ENCODE peak calls at places on chromosome 4, in six cellular contexts. H is neural crest cell; Y is astrocyte of the hippocampus; E is hepatocyte; U is activated CD4-positive, CD25-positive, alpha-beta regulatory T cell treated with anti-CD3 and anti-CD28 coated beads, Interleukin-2, amount 50 U/mL, for 72 hours; R is kidney epithelial cell. I is an unnamed sample.

GRCh38 chr4:6668391-6668790 is 25.3 kb upstream of the S100P start:
- DNase-seq in H (no peak), Y (peak; percentile 89), E (no peak), U (no peak), R (peak; percentile 51), I (no peak)

GRCh38 chr4:106369456-106370060 is 980 bp upstream of the GIMD1 start:
- DNase-seq in H (peak; percentile 20), Y (peak; percentile 75), E (peak; percentile 83), U (no peak), R (peak; percentile 44), I (no peak)

GRCh38 chr4:79723507-79723906 is 315.5 kb upstream of the GK2 start:
- DNase-seq in H (no peak), Y (no peak), E (no peak), U (no peak), R (no peak), I (no peak)

GRCh38 chr4:53686521-53686920 is 95.2 kb upstream of the LNX1 start:
- DNase-seq in H (no peak), Y (peak; percentile 36), E (no peak), U (no peak), R (no peak), I (no peak)

GRCh38 chr4:80637190-80637589 is 301.7 kb downstream of the CFAP299 start:
- DNase-seq in H (no peak), Y (no peak), E (no peak), U (no peak), R (no peak), I (no peak)

GRCh38 chr4:43843501-43843900 is 605.1 kb downstream of the KCTD8 start:
- DNase-seq in H (no peak), Y (peak; percentile 53), E (peak; percentile 34), U (no peak), R (no peak), I (no peak)

GRCh38 chr4:70533791-70534190 is 15.4 kb downstream of the AMTN start:
- DNase-seq in H (no peak), Y (no peak), E (no peak), U (no peak), R (no peak), I (no peak)

GRCh38 chr4:185068837-185069236 is 50.5 kb downstream of the HELT start:
- DNase-seq in H (no peak), Y (no peak), E (no peak), U (no peak), R (no peak), I (no peak)

GRCh38 chr4:153152453-153153338 is 51.5 kb upstream of the TRIM2 start:
- DNase-seq in H (peak; percentile 26), Y (peak; percentile 72), E (peak; percentile 73), U (peak; percentile 65), R (no peak), I (peak; percentile 71)

GRCh38 chr4:1183985-1184773 is 11.8 kb upstream of the SPON2 start:
- DNase-seq in H (no peak), Y (no peak), E (no peak), U (no peak), R (no peak), I (peak; percentile 46)

GRCh38 chr4:26330946-26331345 is 10.1 kb downstream of the RBPJ start:
- DNase-seq in H (no peak), Y (peak; percentile 16), E (peak; percentile 17), U (no peak), R (peak; percentile 31), I (no peak)

GRCh38 chr4:91471280-91471679 is 832.5 kb upstream of the GRID2 start:
- DNase-seq in H (no peak), Y (no peak), E (no peak), U (no peak), R (peak; percentile 1), I (no peak)

GRCh38 chr4:114393295-114394038 is 205.1 kb upstream of the UGT8 start:
- DNase-seq in H (no peak), Y (peak; percentile 8), E (no peak), U (no peak), R (no peak), I (no peak)

GRCh38 chr4:127777487-127777886 is 4.6 kb upstream of the HSPA4L start:
- DNase-seq in H (no peak), Y (no peak), E (no peak), U (no peak), R (no peak), I (no peak)

GRCh38 chr4:143559757-143560147 is 46.2 kb downstream of the SMARCA5 start:
- DNase-seq in H (no peak), Y (no peak), E (peak; percentile 10), U (no peak), R (no peak), I (no peak)

GRCh38 chr4:11543710-11544109 is 115.0 kb upstream of the HS3ST1 start:
- DNase-seq in H (no peak), Y (no peak), E (no peak), U (no peak), R (no peak), I (no peak)

GRCh38 chr4:153022233-153022632 is 86.1 kb downstream of the FHDC1 start:
- DNase-seq in H (no peak), Y (no peak), E (no peak), U (no peak), R (no peak), I (no peak)

GRCh38 chr4:161564230-161564834 is 599.5 kb downstream of the FSTL5 start:
- DNase-seq in H (no peak), Y (peak; percentile 29), E (peak; percentile 21), U (no peak), R (no peak), I (no peak)

GRCh38 chr4:15598644-15599043 is 56.5 kb downstream of the FBXL5 start:
- DNase-seq in H (no peak), Y (no peak), E (no peak), U (no peak), R (no peak), I (no peak)

GRCh38 chr4:48244665-48245064 is 25.0 kb downstream of the TEC start:
- DNase-seq in H (no peak), Y (no peak), E (no peak), U (no peak), R (no peak), I (no peak)

GRCh38 chr4:79308087-79308486 is 17.8 kb downstream of the NAA11 start:
- DNase-seq in H (no peak), Y (no peak), E (no peak), U (no peak), R (no peak), I (no peak)

GRCh38 chr4:153295131-153295755 is 49.2 kb upstream of the MND1 start:
- DNase-seq in H (no peak), Y (no peak), E (no peak), U (no peak), R (no peak), I (no peak)

GRCh38 chr4:173121044-173121685 is 47.4 kb upstream of the GALNT7 start:
- DNase-seq in H (no peak), Y (peak; percentile 17), E (peak; percentile 44), U (no peak), R (peak; percentile 44), I (no peak)

GRCh38 chr4:112036881-112037280 is 108.4 kb upstream of the FAM241A start:
- DNase-seq in H (no peak), Y (no peak), E (no peak), U (no peak), R (no peak), I (no peak)

GRCh38 chr4:8762951-8763735 is 108.5 kb downstream of the HMX1 start:
- DNase-seq in H (no peak), Y (no peak), E (no peak), U (no peak), R (no peak), I (no peak)

GRCh38 chr4:75892508-75892907 is 9.7 kb downstream of the PPEF2 start:
- DNase-seq in H (no peak), Y (no peak), E (no peak), U (no peak), R (no peak), I (no peak)

GRCh38 chr4:69120869-69121268 is 24.6 kb downstream of the UGT2B7 start:
- DNase-seq in H (no peak), Y (no peak), E (no peak), U (no peak), R (no peak), I (no peak)

GRCh38 chr4:173410106-173410505 is 11.2 kb upstream of the SCRG1 start:
- DNase-seq in H (no peak), Y (peak; percentile 28), E (no peak), U (no peak), R (no peak), I (no peak)

GRCh38 chr4:23097251-23097650 is 404.5 kb downstream of the GBA3 start:
- DNase-seq in H (no peak), Y (peak; percentile 54), E (no peak), U (no peak), R (no peak), I (no peak)

GRCh38 chr4:92235741-92236140 is 68.0 kb upstream of the GRID2 start:
- DNase-seq in H (no peak), Y (peak; percentile 33), E (no peak), U (no peak), R (no peak), I (no peak)

I was measured in stimulated activated effector memory CD8-positive, alpha-beta T cell treated with anti-CD3 and anti-CD28 coated beads, Interleukin-12 subunit alpha, Interleukin-12 subunit beta, amount 100 ng/mL, for 72 hours.